ENCODE peak calls at places on chromosomes 2 and 18, in six cellular contexts. One of them, this sample, is unnamed.

GRCh38 chr18:7447629-7448028 is 119.5 kb upstream of the PTPRM start:
- ATAC-seq in activated naive CD8-positive, alpha-beta T cell treated with anti-CD3 and anti-CD28 coated beads, Interleukin-2, amount 50 U/mL, for 24 hours: no peak
- ATAC-seq in aorta: no peak
- ATAC-seq in IMR-90: no peak
- ATAC-seq in mucosa of descending colon: no peak
- ATAC-seq in HCT116: no peak
- ATAC-seq in this sample: no peak

GRCh38 chr2:11661891-11662435 is 8.0 kb downstream of the NTSR2 start:
- ATAC-seq in IMR-90: no peak
- ATAC-seq in HCT116: no peak
- ATAC-seq in activated naive CD8-positive, alpha-beta T cell treated with anti-CD3 and anti-CD28 coated beads, Interleukin-2, amount 50 U/mL, for 24 hours: no peak
- ATAC-seq in aorta: no peak
- ATAC-seq in mucosa of descending colon: no peak
- ATAC-seq in this sample: no peak

GRCh38 chr2:230202430-230203109 is 17.2 kb downstream of the SP110 start:
- ATAC-seq in HCT116: no peak
- ATAC-seq in activated naive CD8-positive, alpha-beta T cell treated with anti-CD3 and anti-CD28 coated beads, Interleukin-2, amount 50 U/mL, for 24 hours: peak
- ATAC-seq in mucosa of descending colon: peak
- ATAC-seq in aorta: no peak
- ATAC-seq in IMR-90: no peak
- ATAC-seq in this sample: peak

GRCh38 chr2:165691615-165692014 is 102.4 kb downstream of the GALNT3 start:
- ATAC-seq in HCT116: no peak
- ATAC-seq in IMR-90: no peak
- ATAC-seq in mucosa of descending colon: peak
- ATAC-seq in aorta: peak
- ATAC-seq in activated naive CD8-positive, alpha-beta T cell treated with anti-CD3 and anti-CD28 coated beads, Interleukin-2, amount 50 U/mL, for 24 hours: no peak
- ATAC-seq in this sample: no peak

GRCh38 chr2:108893277-108893676 is 95.7 kb downstream of the EDAR start:
- ATAC-seq in activated naive CD8-positive, alpha-beta T cell treated with anti-CD3 and anti-CD28 coated beads, Interleukin-2, amount 50 U/mL, for 24 hours: no peak
- ATAC-seq in aorta: no peak
- ATAC-seq in mucosa of descending colon: no peak
- ATAC-seq in HCT116: no peak
- ATAC-seq in IMR-90: no peak
- ATAC-seq in this sample: no peak

GRCh38 chr2:118669639-118670038 is 177.8 kb downstream of the EN1 start:
- ATAC-seq in HCT116: no peak
- ATAC-seq in aorta: no peak
- ATAC-seq in activated naive CD8-positive, alpha-beta T cell treated with anti-CD3 and anti-CD28 coated beads, Interleukin-2, amount 50 U/mL, for 24 hours: no peak
- ATAC-seq in mucosa of descending colon: no peak
- ATAC-seq in IMR-90: no peak
- ATAC-seq in this sample: no peak

GRCh38 chr2:241672243-241673188 is 14.1 kb downstream of the DTYMK start:
- ATAC-seq in aorta: no peak
- ATAC-seq in activated naive CD8-positive, alpha-beta T cell treated with anti-CD3 and anti-CD28 coated beads, Interleukin-2, amount 50 U/mL, for 24 hours: no peak
- ATAC-seq in HCT116: no peak
- ATAC-seq in mucosa of descending colon: no peak
- ATAC-seq in IMR-90: no peak
- ATAC-seq in this sample: peak

GRCh38 chr2:44450082-44450481 is 88.3 kb downstream of the CAMKMT start:
- ATAC-seq in activated naive CD8-positive, alpha-beta T cell treated with anti-CD3 and anti-CD28 coated beads, Interleukin-2, amount 50 U/mL, for 24 hours: no peak
- ATAC-seq in mucosa of descending colon: no peak
- ATAC-seq in IMR-90: no peak
- ATAC-seq in HCT116: no peak
- ATAC-seq in aorta: no peak
- ATAC-seq in this sample: no peak

GRCh38 chr18:42105382-42105781 is 150.3 kb downstream of the PIK3C3 start:
- ATAC-seq in HCT116: no peak
- ATAC-seq in IMR-90: no peak
- ATAC-seq in aorta: no peak
- ATAC-seq in mucosa of descending colon: no peak
- ATAC-seq in activated naive CD8-positive, alpha-beta T cell treated with anti-CD3 and anti-CD28 coated beads, Interleukin-2, amount 50 U/mL, for 24 hours: no peak
- ATAC-seq in this sample: no peak

GRCh38 chr2:31324000-31324633 is 90.2 kb downstream of the EHD3 start:
- ATAC-seq in HCT116: no peak
- ATAC-seq in activated naive CD8-positive, alpha-beta T cell treated with anti-CD3 and anti-CD28 coated beads, Interleukin-2, amount 50 U/mL, for 24 hours: peak
- ATAC-seq in mucosa of descending colon: peak
- ATAC-seq in aorta: no peak
- ATAC-seq in IMR-90: no peak
- ATAC-seq in this sample: peak

GRCh38 chr2:229501051-229501794 is 213.1 kb downstream of the DNER start:
- ATAC-seq in mucosa of descending colon: no peak
- ATAC-seq in HCT116: no peak
- ATAC-seq in aorta: no peak
- ATAC-seq in IMR-90: no peak
- ATAC-seq in activated naive CD8-positive, alpha-beta T cell treated with anti-CD3 and anti-CD28 coated beads, Interleukin-2, amount 50 U/mL, for 24 hours: no peak
- ATAC-seq in this sample: no peak

GRCh38 chr2:161384864-161385263 is 31.2 kb upstream of the TBR1 start:
- ATAC-seq in activated naive CD8-positive, alpha-beta T cell treated with anti-CD3 and anti-CD28 coated beads, Interleukin-2, amount 50 U/mL, for 24 hours: peak
- ATAC-seq in IMR-90: no peak
- ATAC-seq in aorta: no peak
- ATAC-seq in mucosa of descending colon: no peak
- ATAC-seq in HCT116: no peak
- ATAC-seq in this sample: peak

GRCh38 chr2:86028763-86029381 is 76.8 kb downstream of the POLR1A start:
- ATAC-seq in activated naive CD8-positive, alpha-beta T cell treated with anti-CD3 and anti-CD28 coated beads, Interleukin-2, amount 50 U/mL, for 24 hours: no peak
- ATAC-seq in IMR-90: no peak
- ATAC-seq in HCT116: no peak
- ATAC-seq in mucosa of descending colon: no peak
- ATAC-seq in aorta: peak
- ATAC-seq in this sample: no peak

GRCh38 chr2:178069551-178069950 is 3.0 kb downstream of the PDE11A start:
- ATAC-seq in aorta: no peak
- ATAC-seq in mucosa of descending colon: no peak
- ATAC-seq in activated naive CD8-positive, alpha-beta T cell treated with anti-CD3 and anti-CD28 coated beads, Interleukin-2, amount 50 U/mL, for 24 hours: no peak
- ATAC-seq in HCT116: no peak
- ATAC-seq in IMR-90: no peak
- ATAC-seq in this sample: no peak

GRCh38 chr2:213848631-213849030 is 562.2 kb upstream of the VWC2L start:
- ATAC-seq in HCT116: no peak
- ATAC-seq in activated naive CD8-positive, alpha-beta T cell treated with anti-CD3 and anti-CD28 coated beads, Interleukin-2, amount 50 U/mL, for 24 hours: no peak
- ATAC-seq in aorta: no peak
- ATAC-seq in IMR-90: peak
- ATAC-seq in mucosa of descending colon: no peak
- ATAC-seq in this sample: no peak

GRCh38 chr2:216984937-216985336 is 125.1 kb upstream of the TNP1 start:
- ATAC-seq in aorta: peak
- ATAC-seq in IMR-90: no peak
- ATAC-seq in activated naive CD8-positive, alpha-beta T cell treated with anti-CD3 and anti-CD28 coated beads, Interleukin-2, amount 50 U/mL, for 24 hours: no peak
- ATAC-seq in mucosa of descending colon: no peak
- ATAC-seq in HCT116: no peak
- ATAC-seq in this sample: no peak

GRCh38 chr2:183089192-183089851 is 10.8 kb downstream of the DUSP19 start:
- ATAC-seq in aorta: no peak
- ATAC-seq in HCT116: no peak
- ATAC-seq in IMR-90: no peak
- ATAC-seq in mucosa of descending colon: no peak
- ATAC-seq in activated naive CD8-positive, alpha-beta T cell treated with anti-CD3 and anti-CD28 coated beads, Interleukin-2, amount 50 U/mL, for 24 hours: no peak
- ATAC-seq in this sample: no peak

GRCh38 chr18:29853126-29853525 is 1189.4 kb downstream of the DSC3 start:
- ATAC-seq in activated naive CD8-positive, alpha-beta T cell treated with anti-CD3 and anti-CD28 coated beads, Interleukin-2, amount 50 U/mL, for 24 hours: no peak
- ATAC-seq in HCT116: no peak
- ATAC-seq in IMR-90: no peak
- ATAC-seq in aorta: no peak
- ATAC-seq in mucosa of descending colon: no peak
- ATAC-seq in this sample: no peak

GRCh38 chr2:233079953-233080835 is 20.1 kb downstream of the INPP5D start:
- ATAC-seq in IMR-90: no peak
- ATAC-seq in mucosa of descending colon: no peak
- ATAC-seq in activated naive CD8-positive, alpha-beta T cell treated with anti-CD3 and anti-CD28 coated beads, Interleukin-2, amount 50 U/mL, for 24 hours: peak
- ATAC-seq in HCT116: no peak
- ATAC-seq in aorta: no peak
- ATAC-seq in this sample: peak

This sample was measured in activated T-helper 17 cell treated with anti-CD3 and anti-CD28 coated beads, Interleukin-2, amount 50 U/mL, for 72 hours.